ENCODE peak calls at places on chromosomes 12 and 14, in nine cellular contexts. W is fibroblast of the aortic adventitia, T is body of pancreas, R is foreskin keratinocyte, N is colonic mucosa, D is HepG2, S is astrocyte of the spinal cord, U is HFFc6, H is stomach. L is an unnamed sample.
A peak's percentile ranks its signal among the peaks of the same experiment; 100 is the strongest.

GRCh38 chr12:15276088-15276698 is 46.1 kb upstream of the PTPRO start:
- DNase-seq in W (peak; percentile 65), T (peak; percentile 29), R (peak; percentile 40), N (peak; percentile 38), D (peak; percentile 11), S (peak; percentile 45), U (peak; percentile 48), H (no peak), L (no peak)

GRCh38 chr14:53411110-53411509 is 258.0 kb upstream of the DDHD1 start:
- DNase-seq in W (peak; percentile 66), T (no peak), R (peak; percentile 43), N (no peak), D (no peak), S (peak; percentile 64), U (peak; percentile 18), H (no peak), L (no peak)

GRCh38 chr14:94752575-94752974 is 17.3 kb downstream of the GSC start:
- DNase-seq in W (no peak), T (no peak), R (no peak), N (no peak), D (no peak), S (no peak), U (no peak), H (no peak), L (no peak)

GRCh38 chr12:81332054-81332453 is 254.2 kb downstream of the ACSS3 start:
- DNase-seq in W (no peak), T (no peak), R (no peak), N (no peak), D (no peak), S (peak; percentile 1), U (no peak), H (no peak), L (no peak)

GRCh38 chr12:5246196-5246595 is 185.7 kb upstream of the NTF3 start:
- DNase-seq in W (no peak), T (no peak), R (no peak), N (no peak), D (no peak), S (no peak), U (no peak), H (no peak), L (no peak)

GRCh38 chr12:124554429-124555029 is 12.9 kb downstream of the NCOR2 start:
- DNase-seq in W (no peak), T (no peak), R (no peak), N (no peak), D (no peak), S (no peak), U (no peak), H (no peak), L (no peak)

GRCh38 chr12:65330341-65330740 is 51.9 kb downstream of the MSRB3 start:
- DNase-seq in W (no peak), T (no peak), R (no peak), N (no peak), D (no peak), S (peak; percentile 34), U (no peak), H (no peak), L (no peak)

GRCh38 chr12:54631988-54632728 is 2.5 kb downstream of the LACRT start:
- DNase-seq in W (no peak), T (peak; percentile 25), R (no peak), N (no peak), D (no peak), S (no peak), U (no peak), H (peak; percentile 68), L (no peak)

GRCh38 chr12:106760184-106760531 is 14.3 kb upstream of the RIC8B start:
- DNase-seq in W (no peak), T (no peak), R (no peak), N (no peak), D (no peak), S (no peak), U (no peak), H (no peak), L (no peak)

GRCh38 chr12:26091837-26092236 is 33.0 kb downstream of the BHLHE41 start:
- DNase-seq in W (peak; percentile 29), T (no peak), R (no peak), N (no peak), D (no peak), S (peak; percentile 19), U (no peak), H (no peak), L (no peak)

GRCh38 chr12:49282302-49282701 is 12.6 kb upstream of the PRPH start:
- DNase-seq in W (no peak), T (no peak), R (no peak), N (no peak), D (no peak), S (no peak), U (no peak), H (no peak), L (no peak)

DNA sequence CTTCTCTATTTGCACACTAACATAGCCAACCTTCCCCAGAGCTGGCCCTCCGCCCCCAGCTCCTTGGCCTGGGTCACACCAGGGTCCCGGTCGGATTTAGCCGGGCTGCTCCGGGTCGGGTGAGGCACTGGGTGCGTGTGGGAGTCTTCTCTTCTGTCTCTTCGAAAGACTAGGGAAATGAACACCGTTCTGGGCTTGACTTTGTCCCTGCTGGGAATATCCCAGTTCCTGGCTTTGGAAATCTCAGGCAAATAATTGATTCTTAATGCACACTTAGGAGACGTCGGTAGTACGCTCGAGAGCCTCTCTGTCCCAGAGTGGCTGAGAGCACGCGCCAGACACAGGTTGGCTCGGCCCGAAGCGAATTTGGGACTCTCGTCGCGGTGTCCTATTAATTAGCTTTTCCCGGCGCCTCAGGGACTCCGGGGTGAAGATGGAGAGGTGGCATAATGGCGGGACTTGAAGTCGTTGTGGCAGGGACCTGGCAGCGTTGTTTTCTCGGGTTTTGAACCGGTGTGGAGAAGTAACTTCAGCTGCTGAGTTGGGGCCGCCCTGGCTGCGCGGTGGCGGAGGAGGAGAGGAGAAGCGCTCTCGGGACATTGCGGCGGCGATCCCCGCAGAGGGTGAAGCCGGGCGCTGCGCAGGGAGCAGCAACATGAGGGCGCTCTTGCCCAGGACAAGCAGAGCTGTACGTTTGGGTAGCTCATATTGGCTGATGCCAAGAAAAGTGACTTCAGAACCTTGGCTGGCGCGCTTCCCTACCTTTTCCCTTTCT is 7.5 kb downstream of the FOXG1 start:
- DNase-seq in W (peak; percentile 64), T (peak; percentile 19), R (no peak), N (no peak), D (no peak), S (peak; percentile 71), U (no peak), H (no peak), L (peak; percentile 88)
- TF ChIP-seq CTCF in W (peak; percentile 64), T (peak; percentile 20), R (peak; percentile 55), N (no peak), D (peak; percentile 16), S (peak; percentile 68), U (peak; percentile 38), H (no peak), L (peak; percentile 50)

GRCh38 chr12:57622293-57623245 is 10.4 kb downstream of the B4GALNT1 start:
- DNase-seq in W (no peak), T (no peak), R (no peak), N (no peak), D (no peak), S (no peak), U (no peak), H (no peak), L (no peak)

GRCh38 chr12:57619434-57620244 is 8.4 kb downstream of the ARHGEF25 start:
- DNase-seq in W (no peak), T (no peak), R (no peak), N (no peak), D (no peak), S (no peak), U (no peak), H (peak; percentile 57), L (peak; percentile 40)

GRCh38 chr12:57620245-57620935 is 9.2 kb downstream of the ARHGEF25 start:
- DNase-seq in W (no peak), T (no peak), R (no peak), N (no peak), D (no peak), S (no peak), U (no peak), H (no peak), L (no peak)

GRCh38 chr12:57621497-57622292 is 10.5 kb downstream of the ARHGEF25 start:
- DNase-seq in W (peak; percentile 34), T (peak; percentile 50), R (no peak), N (peak; percentile 50), D (no peak), S (no peak), U (peak; percentile 4), H (peak; percentile 62), L (peak; percentile 90)

DNA sequence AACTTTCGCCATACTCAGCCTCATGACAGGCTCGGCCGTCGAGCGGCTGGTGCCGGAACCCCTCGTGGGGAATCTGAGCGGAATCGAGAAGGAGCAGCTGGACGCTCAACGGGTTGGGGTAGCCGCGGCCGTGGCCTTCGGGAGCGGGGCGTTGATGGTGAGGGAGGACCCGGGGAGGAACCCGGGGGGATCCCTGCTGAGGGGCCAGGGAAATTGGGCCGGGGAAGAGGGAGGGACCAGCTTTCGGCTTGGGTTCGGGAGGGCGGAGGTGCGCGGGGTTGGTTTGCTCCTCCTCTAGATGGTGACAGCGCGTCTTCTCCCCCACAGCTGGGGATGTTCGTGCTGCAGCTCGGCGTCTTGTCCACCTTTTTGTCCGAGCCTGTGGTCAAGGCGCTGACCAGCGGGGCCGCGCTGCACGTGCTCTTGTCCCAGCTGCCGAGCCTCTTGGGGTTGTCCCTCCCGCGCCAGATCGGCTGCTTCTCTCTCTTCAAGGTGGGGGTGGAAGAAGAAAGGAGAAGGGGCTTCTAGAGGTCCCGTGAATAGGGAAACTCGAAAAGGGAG is 9.8 kb downstream of the ARHGEF25 start:
- DNase-seq in W (no peak), T (no peak), R (no peak), N (no peak), D (no peak), S (no peak), U (no peak), H (no peak), L (peak; percentile 42)
- TF ChIP-seq CTCF in W (no peak), T (no peak), R (no peak), N (no peak), D (no peak), S (no peak), U (no peak), H (no peak), L (no peak)

DNA sequence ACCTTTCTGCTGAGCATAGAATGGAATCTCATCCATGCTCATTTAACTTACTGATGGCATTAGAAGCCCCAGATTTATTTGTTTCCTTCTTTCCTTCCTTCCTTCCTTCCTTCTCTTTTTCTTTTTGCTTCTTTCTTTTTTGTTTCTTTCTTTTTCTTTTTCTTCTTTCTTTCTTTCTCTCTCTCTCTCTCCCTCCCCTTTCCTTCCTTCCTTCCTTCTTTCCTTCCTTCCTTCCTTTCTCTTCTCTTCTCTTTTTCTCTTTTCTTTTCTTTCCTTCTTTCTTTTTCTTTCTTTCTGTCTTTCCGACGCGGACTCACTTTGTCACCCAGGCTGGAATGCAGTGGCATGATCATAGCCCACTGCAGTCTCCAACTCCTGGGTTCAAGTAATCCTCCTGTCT is 55.9 kb downstream of the C12orf75 start:
- DNase-seq in W (no peak), T (no peak), R (no peak), N (no peak), D (no peak), S (no peak), U (no peak), H (no peak), L (no peak)
- TF ChIP-seq CTCF in W (no peak), T (no peak), R (no peak), N (no peak), D (no peak), S (no peak), U (no peak), H (no peak), L (no peak)

DNA sequence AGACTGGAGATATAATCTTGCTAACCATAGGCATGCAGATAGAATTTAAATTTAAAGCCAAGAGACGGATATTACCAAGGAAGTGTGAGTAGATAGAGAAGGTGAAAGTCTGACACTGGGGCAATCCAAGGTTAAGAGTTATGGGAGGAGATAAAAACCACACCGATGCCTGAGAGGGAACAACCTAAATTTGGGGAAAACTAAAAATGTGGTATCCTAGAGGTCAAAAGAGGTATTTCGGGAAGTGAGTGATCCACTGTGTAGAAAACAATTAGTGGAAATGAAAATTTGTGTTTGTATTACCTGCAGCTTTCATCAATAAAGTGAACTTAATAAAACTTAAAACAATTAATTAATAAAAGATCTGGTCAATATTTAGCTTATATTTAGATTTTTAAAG is 269.0 kb upstream of the RPL10L start:
- DNase-seq in W (no peak), T (no peak), R (no peak), N (no peak), D (no peak), S (no peak), U (no peak), H (no peak), L (no peak)
- TF ChIP-seq CTCF in W (no peak), T (no peak), R (no peak), N (no peak), D (no peak), S (no peak), U (peak; percentile 11), H (no peak), L (peak; percentile 67)

L was measured in glutamatergic neuron.